ENCODE peak calls at places on chromosomes 12 and 14, in ten cellular contexts. E is heart left ventricle, C is right lobe of liver, B is HCT116, K is body of pancreas, V is HepG2, Q is IMR-90, P is gastrocnemius medialis, A is upper lobe of left lung, L is K562. G is an unnamed sample.

GRCh38 chr12:47778842-47779241 is 5.8 kb downstream of the SLC48A1 start:
- ATAC-seq in E (no peak), C (no peak), B (peak; percentile 30), K (no peak), V (no peak), Q (no peak), P (no peak), A (no peak), L (no peak), G (peak; percentile 2)

GRCh38 chr14:102510616-102511520 is 1.3 kb upstream of the ANKRD9 start:
- ATAC-seq in E (no peak), C (no peak), B (peak; percentile 24), K (no peak), V (peak; percentile 76), Q (no peak), P (no peak), A (peak; percentile 38), L (peak; percentile 79), G (no peak)

GRCh38 chr12:62005615-62006014 is 254.6 kb upstream of the USP15 start:
- ATAC-seq in E (no peak), C (peak; percentile 66), B (no peak), K (no peak), V (no peak), Q (no peak), P (no peak), A (no peak), L (no peak), G (no peak)

GRCh38 chr12:101925935-101926334 is 48.6 kb downstream of the DRAM1 start:
- ATAC-seq in E (no peak), C (no peak), B (no peak), K (no peak), V (no peak), Q (no peak), P (no peak), A (no peak), L (peak; percentile 24), G (no peak)

GRCh38 chr14:31401369-31401932 is 18.9 kb downstream of the HEATR5A start:
- ATAC-seq in E (no peak), C (no peak), B (no peak), K (no peak), V (no peak), Q (no peak), P (no peak), A (no peak), L (no peak), G (no peak)

GRCh38 chr12:71710276-71711125 is 24.6 kb downstream of the TMEM19 start:
- ATAC-seq in E (no peak), C (no peak), B (peak; percentile 96), K (no peak), V (peak; percentile 76), Q (peak; percentile 97), P (no peak), A (no peak), L (no peak), G (no peak)

GRCh38 chr12:13586361-13586760 is 389.8 kb downstream of the EMP1 start:
- ATAC-seq in E (no peak), C (no peak), B (no peak), K (no peak), V (no peak), Q (no peak), P (no peak), A (no peak), L (no peak), G (no peak)

GRCh38 chr12:63144556-63144955 is 6.4 kb downstream of the AVPR1A start:
- ATAC-seq in E (no peak), C (no peak), B (no peak), K (no peak), V (no peak), Q (no peak), P (no peak), A (no peak), L (no peak), G (no peak)

GRCh38 chr14:34527591-34527990 is 11.9 kb downstream of the EAPP start:
- ATAC-seq in E (no peak), C (no peak), B (no peak), K (no peak), V (peak; percentile 17), Q (no peak), P (no peak), A (no peak), L (no peak), G (no peak)

GRCh38 chr14:103259801-103260628 is 74.0 kb upstream of the EIF5 start:
- ATAC-seq in E (no peak), C (peak; percentile 63), B (peak; percentile 75), K (peak; percentile 49), V (peak; percentile 91), Q (peak; percentile 84), P (peak; percentile 86), A (peak; percentile 28), L (peak; percentile 78), G (peak; percentile 31)

GRCh38 chr12:10223208-10223607 is 10.5 kb downstream of the GABARAPL1 start:
- ATAC-seq in E (no peak), C (no peak), B (no peak), K (no peak), V (no peak), Q (no peak), P (no peak), A (no peak), L (no peak), G (no peak)

GRCh38 chr12:93317227-93317626 is 60.5 kb upstream of the NUDT4 start:
- ATAC-seq in E (no peak), C (no peak), B (no peak), K (no peak), V (peak; percentile 37), Q (no peak), P (no peak), A (no peak), L (peak; percentile 1), G (no peak)

GRCh38 chr12:93180566-93180965 is 197.2 kb upstream of the NUDT4 start:
- ATAC-seq in E (no peak), C (no peak), B (no peak), K (no peak), V (no peak), Q (no peak), P (no peak), A (no peak), L (no peak), G (no peak)

GRCh38 chr14:24270537-24271133 is 762 bp downstream of the RABGGTA start:
- ATAC-seq in E (no peak), C (no peak), B (no peak), K (no peak), V (peak; percentile 57), Q (no peak), P (peak; percentile 35), A (no peak), L (peak; percentile 8), G (no peak)

GRCh38 chr12:44839785-44840184 is 36.3 kb downstream of the NELL2 start:
- ATAC-seq in E (no peak), C (no peak), B (no peak), K (no peak), V (no peak), Q (no peak), P (no peak), A (no peak), L (no peak), G (no peak)

GRCh38 chr12:5567021-5567744 is 135.3 kb downstream of the NTF3 start:
- ATAC-seq in E (peak; percentile 25), C (no peak), B (no peak), K (no peak), V (no peak), Q (peak; percentile 30), P (no peak), A (no peak), L (no peak), G (no peak)

GRCh38 chr12:121926874-121927706 is 8.7 kb downstream of the CFAP251 start:
- ATAC-seq in E (no peak), C (no peak), B (peak; percentile 21), K (no peak), V (no peak), Q (no peak), P (no peak), A (no peak), L (peak; percentile 68), G (no peak)

GRCh38 chr12:110688446-110689001 is 391 bp downstream of the HVCN1 start:
- ATAC-seq in E (peak; percentile 9), C (peak; percentile 34), B (no peak), K (peak; percentile 31), V (peak; percentile 33), Q (peak; percentile 14), P (peak; percentile 30), A (peak; percentile 8), L (peak; percentile 9), G (peak; percentile 35)
- H3K27me3 ChIP-seq in E (no peaks in the 10 kb centered on the region), C (no peaks in the 10 kb centered on the region), B (peaks cover 5% of the 10 kb centered on the region), K (peaks cover 6% of the 10 kb centered on the region), V (peaks cover 44% of the 10 kb centered on the region), Q (peaks cover 30% of the 10 kb centered on the region), P (no peaks in the 10 kb centered on the region), A (no peaks in the 10 kb centered on the region), L (peaks cover 30% of the 10 kb centered on the region), G (no peaks in the 10 kb centered on the region)

GRCh38 chr12:56635539-56636117 is 5.5 kb upstream of the BAZ2A start:
- ATAC-seq in E (no peak), C (no peak), B (no peak), K (no peak), V (peak; percentile 8), Q (no peak), P (no peak), A (no peak), L (no peak), G (no peak)
- TF ChIP-seq POLR2A in E (no peak), C (no peak), B (no peak), K (no peak), V (no peak), Q (no peak), P (no peak), A (no peak), L (no peak), G (no peak)

DNA sequence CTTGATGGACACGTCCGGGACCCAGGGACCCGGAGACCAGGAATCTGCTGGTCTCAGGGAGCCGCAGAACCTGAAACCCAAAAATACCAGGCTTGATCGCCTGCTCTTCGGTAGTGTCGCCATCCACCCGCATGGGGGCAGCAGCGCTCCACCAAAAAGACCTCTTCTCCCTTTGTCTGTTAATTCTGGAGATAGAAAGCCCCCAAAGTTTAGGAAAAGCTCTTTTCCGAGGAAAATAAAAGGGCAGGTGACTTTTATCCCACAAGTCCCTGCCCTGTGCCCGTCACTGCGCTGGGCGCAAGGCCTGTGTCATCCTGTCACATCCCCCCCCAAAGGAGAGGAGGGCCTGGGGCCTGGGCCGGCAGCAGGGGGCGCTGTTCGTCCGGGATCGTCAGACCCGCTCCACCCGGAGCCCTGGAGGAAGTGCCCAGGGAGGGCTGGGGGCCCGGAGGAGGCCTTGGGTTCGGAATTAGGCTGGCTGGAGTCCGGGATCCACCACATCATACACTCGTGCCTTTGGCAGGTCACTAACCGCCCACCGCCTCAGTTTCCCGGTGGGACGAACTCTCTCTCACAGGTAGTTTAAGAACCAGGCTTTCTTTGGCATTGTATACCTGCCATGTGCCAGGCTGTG is 31.9 kb downstream of the DAD1 start:
- ATAC-seq in E (peak; percentile 85), C (peak; percentile 84), B (peak; percentile 92), K (peak; percentile 84), V (peak; percentile 70), Q (peak; percentile 94), P (peak; percentile 86), A (peak; percentile 80), L (peak; percentile 88), G (peak; percentile 84)
- TF ChIP-seq CTCF in E (peak; percentile 99), C (peak; percentile 95), B (peak; percentile 99), K (peak; percentile 98), V (peak; percentile 98), Q (peak; percentile 79), P (peak; percentile 98), A (peak; percentile 99), L (peak; percentile 90), G (peak; percentile 98)

DNA sequence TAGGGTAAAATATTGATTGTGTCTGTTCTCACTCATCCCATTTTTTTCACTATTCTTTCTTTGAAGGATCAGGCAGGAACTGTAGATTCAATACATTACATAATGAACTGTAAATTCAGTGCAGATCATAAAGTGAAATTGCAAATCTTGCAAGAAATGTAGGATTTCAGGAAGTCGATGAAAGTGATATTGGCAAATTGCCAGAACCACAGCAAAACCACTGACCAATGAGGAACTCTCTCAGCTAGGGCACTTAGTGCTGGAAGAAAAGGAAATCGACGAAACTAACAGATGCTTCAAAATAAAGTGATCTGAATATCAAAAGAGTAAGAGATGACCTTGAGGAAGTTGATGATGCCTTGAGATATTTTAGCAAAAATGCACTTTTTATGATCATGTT is 157.6 kb downstream of the AACS start:
- ATAC-seq in E (no peak), C (no peak), B (no peak), K (no peak), V (no peak), Q (no peak), P (no peak), A (no peak), L (no peak), G (no peak)
- H3K27me3 ChIP-seq in E (peaks cover 5% of the 10 kb centered on the region), C (no peaks in the 10 kb centered on the region), B (peaks cover 6% of the 10 kb centered on the region), K (peaks cover under 1% of the 10 kb centered on the region), V (peaks cover 39% of the 10 kb centered on the region), Q (no peaks in the 10 kb centered on the region), P (no peaks in the 10 kb centered on the region), A (no peaks in the 10 kb centered on the region), L (peaks cover 24% of the 10 kb centered on the region), G (peaks cover 21% of the 10 kb centered on the region)

G was measured in gastroesophageal sphincter.